ENCODE peak calls at places on chromosomes 11 and 22, in four cellular contexts. F is Kasumi-1; Z is activated CD4-positive, CD25-positive, alpha-beta regulatory T cell treated with anti-CD3 and anti-CD28 coated beads, Interleukin-2, amount 50 U/mL, for 16 hours; H is NCI-H1092. G is an unnamed sample.

GRCh38 chr11:58762284-58763119 is 30.8 kb upstream of the GLYAT start:
- DNase-seq in H (no peak), F (no peak), Z (no peak), G (no peak)

GRCh38 chr11:20029193-20029592 is 131.1 kb downstream of the DBX1 start:
- DNase-seq in Z (no peak), F (no peak), H (peak), G (no peak)

GRCh38 chr11:28704801-28705200 is 596.6 kb downstream of the METTL15 start:
- DNase-seq in F (no peak), Z (no peak), H (no peak), G (no peak)

GRCh38 chr11:65555693-65556231 is 2.4 kb downstream of the LTBP3 start:
- DNase-seq in F (no peak), H (no peak), Z (no peak), G (no peak)

GRCh38 chr11:26730711-26731460 is 9.0 kb upstream of the SLC5A12 start:
- DNase-seq in H (no peak), Z (no peak), F (no peak), G (no peak)

GRCh38 chr22:35892192-35892591 is 136.4 kb downstream of the RBFOX2 start:
- DNase-seq in Z (no peak), F (peak), H (no peak), G (no peak)

GRCh38 chr22:25777870-25778269 is 35.9 kb downstream of the MYO18B start:
- DNase-seq in Z (no peak), F (peak), H (peak), G (peak)

GRCh38 chr11:12110201-12110713 is at the start of gene MICAL2:
- DNase-seq in H (peak), Z (peak), F (peak), G (peak)

GRCh38 chr11:67056640-67057409 is at the start of gene RHOD:
- DNase-seq in H (no peak), Z (no peak), F (no peak), G (no peak)

GRCh38 chr11:17563248-17563647 is 16.2 kb downstream of the OTOG start:
- DNase-seq in Z (no peak), F (peak), H (no peak), G (no peak)

GRCh38 chr11:60934091-60934789 is 10.0 kb downstream of the TMEM132A start:
- DNase-seq in Z (no peak), H (no peak), F (no peak), G (no peak)

GRCh38 chr11:118531597-118532084 is 649 bp downstream of the TMEM25 start:
- DNase-seq in Z (no peak), F (no peak), H (no peak), G (no peak)

GRCh38 chr11:65425105-65425970 is 2.7 kb downstream of the NEAT1 start:
- DNase-seq in H (no peak), Z (peak), F (peak), G (no peak)

GRCh38 chr11:2325719-2326118 is 23.9 kb downstream of the TSPAN32 start:
- DNase-seq in Z (no peak), F (no peak), H (no peak), G (no peak)

GRCh38 chr11:64675417-64676252 is 47.4 kb downstream of the NRXN2 start:
- DNase-seq in H (peak), Z (no peak), F (no peak), G (peak)

GRCh38 chr11:117618956-117619355 is 178.1 kb downstream of the DSCAML1 start:
- DNase-seq in H (peak), Z (no peak), F (no peak), G (no peak)

GRCh38 chr22:19852177-19852781 is 2.4 kb downstream of the GNB1L start:
- DNase-seq in Z (no peak), H (no peak), F (no peak), G (no peak)

GRCh38 chr11:123168955-123169484 is 26.0 kb downstream of the CLMP start:
- DNase-seq in H (no peak), Z (no peak), F (no peak), G (no peak)

GRCh38 chr11:12989428-12990242 is 19.5 kb upstream of the RASSF10 start:
- DNase-seq in Z (no peak), F (no peak), H (no peak), G (no peak)

GRCh38 chr22:37663521-37664140 is 5.1 kb downstream of the PDXP start:
- DNase-seq in F (no peak), Z (no peak), H (no peak), G (no peak)

GRCh38 chr11:19344661-19345518 is 104.1 kb upstream of the E2F8 start:
- DNase-seq in F (no peak), Z (no peak), H (peak), G (peak)

GRCh38 chr11:95599959-95600586 is 189.5 kb downstream of the FAM76B start:
- DNase-seq in Z (no peak), F (no peak), H (peak), G (no peak)

GRCh38 chr11:94140154-94140655 is 11.6 kb downstream of the PANX1 start:
- DNase-seq in Z (no peak), F (no peak), H (no peak), G (no peak)

GRCh38 chr22:22800716-22801115 is 86.9 kb upstream of the IGLL5 start:
- DNase-seq in Z (no peak), F (no peak), H (no peak), G (no peak)

GRCh38 chr11:130472434-130472961 is 24.1 kb downstream of the ADAMTS15 start:
- DNase-seq in F (no peak), Z (no peak), H (no peak), G (no peak)

GRCh38 chr22:39999144-39999757 is 4.5 kb downstream of the FAM83F start:
- DNase-seq in Z (no peak), H (no peak), F (no peak), G (no peak)

GRCh38 chr11:19493446-19493845 is 219.2 kb upstream of the NAV2 start:
- DNase-seq in H (peak), Z (no peak), F (no peak), G (peak)

GRCh38 chr11:74546752-74547151 is 45.6 kb upstream of the POLD3 start:
- DNase-seq in H (no peak), Z (no peak), F (no peak), G (no peak)

GRCh38 chr11:64850979-64851567 is 6.6 kb upstream of the CDC42BPG start:
- DNase-seq in F (no peak), H (no peak), Z (no peak), G (no peak)

GRCh38 chr11:11620251-11620965 is 1.4 kb downstream of the GALNT18 start:
- DNase-seq in F (peak), H (peak), Z (no peak), G (peak)